ENCODE peak calls at places on chromosomes 11 and 22, in seven cellular contexts. Z is cardiac fibroblast, M is anterior cingulate cortex, F is EH, U is suprapubic skin, R is HAP-1, K is RCC 7860. I is an unnamed sample.

GRCh38 chr11:72789493-72790131 is 4.2 kb downstream of the STARD10 start:
- DNase-seq in K (no peak), M (no peak), U (no peak), R (no peak), Z (peak), F (peak), I (no peak)

GRCh38 chr22:47765757-47766156 is 1003.3 kb downstream of the TBC1D22A start:
- DNase-seq in M (no peak), K (no peak), U (no peak), F (no peak), R (no peak), Z (no peak), I (no peak)

GRCh38 chr11:86408845-86409244 is 34.2 kb downstream of the CCDC81 start:
- DNase-seq in K (no peak), Z (peak), R (no peak), F (peak), M (no peak), U (no peak), I (no peak)

GRCh38 chr11:129950319-129951034 is 52.2 kb downstream of the PRDM10 start:
- DNase-seq in F (peak), Z (peak), K (no peak), M (peak), R (no peak), U (no peak), I (no peak)

GRCh38 chr11:36264601-36265344 is 24.5 kb downstream of the COMMD9 start:
- DNase-seq in F (no peak), Z (no peak), M (no peak), R (no peak), K (no peak), U (no peak), I (no peak)

GRCh38 chr22:31915499-31916065 is 28.8 kb upstream of the YWHAH start:
- DNase-seq in R (no peak), K (no peak), F (no peak), M (no peak), Z (no peak), U (no peak), I (no peak)

GRCh38 chr11:17613983-17614382 is 66.9 kb downstream of the OTOG start:
- DNase-seq in K (no peak), R (no peak), M (no peak), U (no peak), Z (no peak), F (no peak), I (no peak)

GRCh38 chr11:46308632-46309419 is 31.4 kb downstream of the CREB3L1 start:
- DNase-seq in U (peak), Z (peak), R (peak), K (peak), F (peak), M (peak), I (peak)

GRCh38 chr11:5310423-5310822 is 8.7 kb upstream of the OR51B4 start:
- DNase-seq in K (no peak), U (no peak), Z (no peak), M (no peak), F (no peak), R (no peak), I (no peak)

GRCh38 chr11:72223615-72224586 is 666 bp upstream of the INPPL1 start:
- DNase-seq in K (no peak), U (peak), F (peak), Z (peak), M (peak), R (peak), I (no peak)

GRCh38 chr11:120027546-120028180 is 110.2 kb downstream of the TRIM29 start:
- DNase-seq in R (no peak), Z (no peak), K (no peak), F (no peak), M (no peak), U (no peak), I (no peak)

GRCh38 chr22:49790912-49791311 is 36.8 kb downstream of the BRD1 start:
- DNase-seq in M (no peak), F (no peak), K (no peak), R (no peak), U (no peak), Z (no peak), I (no peak)

GRCh38 chr11:27473017-27473406 is 422 bp upstream of the LGR4 start:
- DNase-seq in U (no peak), R (peak), F (no peak), K (no peak), M (no peak), Z (no peak), I (no peak)

GRCh38 chr11:1485504-1485885 is 1.1 kb downstream of the MOB2 start:
- DNase-seq in U (no peak), K (no peak), R (no peak), Z (no peak), M (no peak), F (no peak), I (no peak)

GRCh38 chr11:117815262-117815803 is 9.2 kb downstream of the FXYD2 start:
- DNase-seq in U (no peak), Z (no peak), F (no peak), R (no peak), K (peak), M (no peak), I (no peak)

GRCh38 chr11:56740886-56741285 is 7.6 kb downstream of the OR9G4 start:
- DNase-seq in F (no peak), Z (no peak), U (no peak), R (no peak), M (no peak), K (no peak), I (no peak)

GRCh38 chr22:41813726-41814410 is 13.4 kb downstream of the CCDC134 start:
- DNase-seq in Z (no peak), U (no peak), F (peak), K (no peak), R (no peak), M (no peak), I (no peak)

GRCh38 chr22:47323518-47323917 is 561.1 kb downstream of the TBC1D22A start:
- DNase-seq in F (no peak), Z (no peak), K (no peak), U (no peak), R (no peak), M (no peak), I (no peak)

GRCh38 chr11:22566293-22566692 is 59.3 kb downstream of the FANCF start:
- DNase-seq in F (no peak), R (no peak), K (no peak), U (no peak), M (no peak), Z (no peak), I (no peak)

GRCh38 chr22:49969751-49970527 is 9.4 kb downstream of the PIM3 start:
- DNase-seq in F (no peak), M (no peak), Z (no peak), K (no peak), U (peak), R (no peak), I (no peak)

GRCh38 chr22:19819911-19820879 is 34.5 kb downstream of the GNB1L start:
- DNase-seq in K (no peak), M (no peak), F (no peak), Z (no peak), U (peak), R (no peak), I (no peak)

GRCh38 chr11:20060180-20060579 is 100.1 kb downstream of the DBX1 start:
- DNase-seq in R (no peak), M (no peak), F (no peak), K (no peak), Z (no peak), U (no peak), I (no peak)

GRCh38 chr11:100105605-100106358 is 581.3 kb upstream of the ARHGAP42 start:
- DNase-seq in F (no peak), U (no peak), K (no peak), Z (no peak), M (no peak), R (no peak), I (no peak)

GRCh38 chr22:37300551-37301017 is 18.3 kb downstream of the CYTH4 start:
- DNase-seq in U (no peak), R (no peak), M (no peak), F (no peak), Z (no peak), K (no peak), I (no peak)

GRCh38 chr11:80900265-80900664 is 1459.4 kb upstream of the TENM4 start:
- DNase-seq in K (no peak), Z (no peak), U (no peak), F (no peak), M (no peak), R (no peak), I (no peak)